ENCODE peak calls at places on chromosomes 1 and 21, in nine cellular contexts. J is left ventricle myocardium inferior; B is pancreas; A is AG04450; I is neural progenitor cell; O is heart left ventricle; P is CD8-positive, alpha-beta memory T cell; G is RWPE1; R is OCI-LY7. L is an unnamed sample.

GRCh38 chr21:28742527-28742926 is 250.2 kb downstream of the LTN1 start:
- DNase-seq in J (no peak), B (no peak), A (no peak), I (no peak), O (no peak), P (no peak), G (peak; percentile 30), R (no peak), L (no peak)

GRCh38 chr1:119587328-119587727 is 60.7 kb downstream of the ZNF697 start:
- DNase-seq in J (no peak), B (no peak), A (no peak), I (no peak), O (no peak), P (no peak), G (no peak), R (no peak), L (no peak)

GRCh38 chr1:246583448-246584185 is 17.4 kb downstream of the CNST start:
- DNase-seq in J (no peak), B (no peak), A (no peak), I (no peak), O (no peak), P (no peak), G (no peak), R (no peak), L (no peak)

GRCh38 chr1:177227978-177228720 is 57.4 kb downstream of the BRINP2 start:
- DNase-seq in J (no peak), B (no peak), A (no peak), I (no peak), O (no peak), P (no peak), G (no peak), R (no peak), L (no peak)

GRCh38 chr1:28860332-28861073 is 48.5 kb downstream of the OPRD1 start:
- DNase-seq in J (no peak), B (no peak), A (no peak), I (no peak), O (no peak), P (no peak), G (peak; percentile 77), R (no peak), L (no peak)

GRCh38 chr1:183569141-183569540 is 21.1 kb downstream of the NCF2 start:
- DNase-seq in J (no peak), B (no peak), A (no peak), I (no peak), O (no peak), P (no peak), G (peak; percentile 43), R (no peak), L (no peak)

GRCh38 chr1:911875-912739 is 11.6 kb upstream of the SAMD11 start:
- DNase-seq in J (no peak), B (no peak), A (no peak), I (peak; percentile 1), O (no peak), P (peak; percentile 26), G (no peak), R (no peak), L (no peak)

GRCh38 chr1:42949312-42950145 is 9.1 kb downstream of the SLC2A1 start:
- DNase-seq in J (no peak), B (no peak), A (no peak), I (no peak), O (no peak), P (no peak), G (no peak), R (peak; percentile 55), L (no peak)

GRCh38 chr1:3023994-3024393 is 2.7 kb downstream of the ACTRT2 start:
- DNase-seq in J (no peak), B (no peak), A (no peak), I (no peak), O (no peak), P (no peak), G (no peak), R (no peak), L (no peak)

GRCh38 chr1:76256289-76257223 is 182.0 kb downstream of the ST6GALNAC3 start:
- DNase-seq in J (no peak), B (no peak), A (no peak), I (no peak), O (no peak), P (no peak), G (no peak), R (no peak), L (no peak)

GRCh38 chr1:230878584-230878975 is 10.3 kb upstream of the C1orf198 start:
- DNase-seq in J (no peak), B (no peak), A (peak; percentile 55), I (no peak), O (peak; percentile 38), P (no peak), G (no peak), R (no peak), L (no peak)

GRCh38 chr1:182888736-182889531 is 49.8 kb downstream of the DHX9 start:
- DNase-seq in J (no peak), B (no peak), A (no peak), I (no peak), O (no peak), P (no peak), G (no peak), R (no peak), L (no peak)

DNA sequence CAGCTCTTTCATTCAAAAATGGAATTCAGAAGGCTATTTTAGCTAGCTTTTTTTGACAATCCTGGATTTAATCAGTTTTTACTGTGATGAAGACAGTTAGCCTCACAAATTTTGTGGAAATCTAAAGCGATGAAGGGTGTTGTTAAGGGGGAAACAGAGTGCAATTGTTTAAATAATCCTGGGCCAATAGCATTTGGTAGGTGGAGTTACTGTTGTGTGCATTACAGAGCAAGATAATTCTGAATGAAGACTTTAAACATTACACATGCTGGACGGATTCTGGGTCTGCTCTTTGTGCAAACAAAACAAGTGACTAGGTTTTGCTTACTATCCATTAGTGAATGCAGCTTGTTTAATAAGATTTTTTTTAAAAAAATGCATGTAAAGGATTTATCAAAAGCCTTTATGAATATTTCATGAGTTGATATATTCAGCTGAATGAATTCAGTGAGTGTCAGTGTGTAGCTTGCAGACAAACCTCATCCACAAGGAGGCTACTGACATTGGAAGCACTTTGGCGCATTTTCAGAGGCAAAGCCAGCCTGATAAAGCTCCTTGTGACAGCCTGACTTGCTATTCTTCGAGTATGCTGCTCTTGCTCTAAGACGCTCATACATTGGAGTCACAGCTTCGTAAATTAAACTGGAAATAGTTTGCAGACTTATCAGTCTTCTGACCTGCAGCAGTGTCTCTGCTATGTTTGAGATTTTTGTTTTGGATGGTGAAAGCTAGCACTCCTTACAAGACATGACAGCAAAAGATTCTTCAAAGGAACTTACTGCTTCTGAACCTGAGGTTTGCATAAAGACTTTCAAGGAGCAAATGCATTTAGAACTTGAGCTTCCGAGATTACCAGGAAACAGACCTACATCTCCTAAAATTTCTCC is 199.7 kb downstream of the PDE4B start:
- DNase-seq in J (no peak), B (no peak), A (no peak), I (peak; percentile 9), O (no peak), P (no peak), G (no peak), R (no peak), L (no peak)
- H3K27ac ChIP-seq in J (no peak overlapping the region), B (no peak overlapping the region), A (no peak overlapping the region), I (no peak overlapping the region), O (no peak overlapping the region), P (no peak overlapping the region), G (no peak overlapping the region), R (no peak overlapping the region), L (no peak overlapping the region)

DNA sequence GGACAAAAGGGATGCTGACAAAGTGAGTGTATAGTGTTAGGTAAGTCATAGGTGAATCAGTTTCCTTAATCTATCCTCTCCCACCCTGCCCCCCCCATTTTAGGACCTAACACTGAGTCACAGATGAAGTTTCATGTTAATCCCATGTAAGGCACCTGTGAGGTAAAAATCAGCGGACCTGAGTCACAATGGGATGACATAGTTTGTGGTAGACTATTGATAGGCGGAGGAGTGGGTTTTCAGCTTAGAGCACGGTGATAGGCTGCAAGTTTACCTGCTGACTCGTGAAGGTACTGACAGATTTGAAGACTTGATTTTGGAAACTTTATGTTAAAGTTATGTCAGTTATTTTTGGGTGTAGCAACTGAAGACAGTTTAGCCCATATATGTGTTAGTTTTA is 1.7 kb downstream of the TOR1AIP1 start:
- DNase-seq in J (no peak), B (no peak), A (no peak), I (peak; percentile 37), O (no peak), P (peak; percentile 76), G (peak; percentile 78), R (peak; percentile 60), L (peak; percentile 32)
- H3K27ac ChIP-seq in J (peak overlapping the region; percentile 99), B (peak overlapping the region; percentile 99), A (no peak overlapping the region), I (no peak overlapping the region), O (peak overlapping the region; percentile 99), P (peak overlapping the region; percentile 100), G (no peak overlapping the region), R (peak overlapping the region; percentile 96), L (peak overlapping the region; percentile 99)

GRCh38 chr1:61451214-61451968 is 273.6 kb downstream of the TM2D1 start:
- DNase-seq in J (no peak), B (no peak), A (no peak), I (no peak), O (no peak), P (no peak), G (no peak), R (no peak), L (no peak)

GRCh38 chr1:61449410-61449809 is 275.5 kb downstream of the TM2D1 start:
- DNase-seq in J (no peak), B (no peak), A (no peak), I (no peak), O (no peak), P (no peak), G (no peak), R (no peak), L (no peak)

GRCh38 chr1:61448934-61449368 is 276.0 kb downstream of the TM2D1 start:
- DNase-seq in J (peak; percentile 78), B (no peak), A (no peak), I (no peak), O (peak; percentile 81), P (no peak), G (no peak), R (no peak), L (no peak)

GRCh38 chr1:61452354-61452990 is 272.5 kb downstream of the TM2D1 start:
- DNase-seq in J (no peak), B (no peak), A (no peak), I (no peak), O (no peak), P (no peak), G (no peak), R (no peak), L (no peak)

GRCh38 chr1:61450454-61451213 is 274.3 kb downstream of the TM2D1 start:
- DNase-seq in J (peak; percentile 58), B (no peak), A (no peak), I (no peak), O (peak; percentile 63), P (no peak), G (peak; percentile 27), R (no peak), L (no peak)
- H3K27ac ChIP-seq in J (peak overlapping the region; percentile 84), B (no peak overlapping the region), A (no peak overlapping the region), I (no peak overlapping the region), O (peak overlapping the region; percentile 78), P (no peak overlapping the region), G (peak overlapping the region; percentile 81), R (no peak overlapping the region), L (no peak overlapping the region)

DNA sequence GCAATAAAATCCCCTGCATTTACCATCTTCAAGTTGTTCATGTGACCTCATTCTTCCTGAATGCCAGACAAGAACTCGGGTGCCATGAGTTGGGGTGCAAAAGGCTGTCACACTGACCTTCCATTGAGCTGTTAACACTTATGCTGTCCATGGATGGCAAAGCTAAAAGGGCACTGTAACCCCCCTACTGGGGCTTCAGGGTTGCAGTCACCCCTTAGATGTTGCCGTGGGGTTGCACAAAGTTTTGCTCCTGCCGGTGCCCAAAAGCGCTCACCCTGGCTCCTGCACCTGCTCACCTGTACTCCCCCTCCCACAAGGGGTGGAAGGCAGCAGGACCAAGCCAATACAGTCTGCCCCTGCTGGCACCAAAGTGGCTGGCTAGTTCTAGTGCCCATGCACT is 208.2 kb downstream of the RHOU start:
- DNase-seq in J (no peak), B (no peak), A (no peak), I (no peak), O (no peak), P (no peak), G (no peak), R (no peak), L (no peak)
- H3K27ac ChIP-seq in J (no peak overlapping the region), B (no peak overlapping the region), A (no peak overlapping the region), I (no peak overlapping the region), O (no peak overlapping the region), P (no peak overlapping the region), G (no peak overlapping the region), R (no peak overlapping the region), L (no peak overlapping the region)